ENCODE peak calls at places on chromosomes 16 and 17, in nine cellular contexts. U, Z, I, T, H, Q, B, J and F are unnamed samples.

GRCh38 chr17:8163978-8164814 is 1.4 kb upstream of the VAMP2 start:
- DNase-seq in U (no peak), Q (peak; percentile 87), Z (no peak), H (no peak), B (peak; percentile 79), J (peak; percentile 70), I (peak; percentile 44), T (no peak), F (peak; percentile 76)

GRCh38 chr17:49387374-49388289 is 25.6 kb upstream of the ZNF652 start:
- DNase-seq in J (no peak), Z (no peak), T (no peak), I (no peak), B (no peak), Q (no peak), U (no peak), H (no peak), F (no peak)

GRCh38 chr17:46822388-46822921 is 4.0 kb upstream of the WNT3 start:
- DNase-seq in J (no peak), T (no peak), H (no peak), Z (no peak), I (peak; percentile 40), U (no peak), Q (no peak), B (no peak), F (peak; percentile 64)

GRCh38 chr17:32502710-32503109 is 15.9 kb downstream of the CDK5R1 start:
- DNase-seq in Q (no peak), H (no peak), J (no peak), I (no peak), B (no peak), Z (no peak), T (no peak), U (no peak), F (no peak)

GRCh38 chr17:73531171-73531570 is 113.1 kb downstream of the SDK2 start:
- DNase-seq in T (no peak), B (no peak), J (no peak), Z (no peak), Q (no peak), H (no peak), I (no peak), U (no peak), F (no peak)

GRCh38 chr16:20660325-20660724 is 37.2 kb downstream of the ACSM1 start:
- DNase-seq in H (no peak), I (no peak), B (no peak), U (no peak), J (no peak), T (no peak), Z (no peak), Q (no peak), F (no peak)

GRCh38 chr16:50699345-50700159 is 6.1 kb downstream of the NOD2 start:
- DNase-seq in I (no peak), J (no peak), Z (no peak), Q (no peak), H (no peak), T (no peak), B (no peak), U (no peak), F (peak; percentile 66)

GRCh38 chr16:22678311-22678710 is 135.7 kb upstream of the HS3ST2 start:
- DNase-seq in J (no peak), H (no peak), B (no peak), Q (no peak), I (no peak), Z (no peak), T (no peak), U (no peak), F (no peak)

GRCh38 chr16:69111831-69112230 is 6.4 kb downstream of the HAS3 start:
- DNase-seq in J (no peak), U (no peak), Z (no peak), Q (no peak), B (no peak), H (no peak), T (no peak), I (no peak), F (no peak)

GRCh38 chr16:4723071-4723767 is 10.9 kb downstream of the ANKS3 start:
- DNase-seq in J (no peak), U (no peak), B (no peak), Q (no peak), Z (no peak), H (no peak), T (no peak), I (no peak), F (no peak)

GRCh38 chr16:14119799-14120198 is 48.7 kb downstream of the MRTFB start:
- DNase-seq in T (no peak), J (no peak), B (no peak), H (no peak), U (no peak), Q (no peak), I (no peak), Z (no peak), F (no peak)

GRCh38 chr17:75244133-75244866 is 17.1 kb downstream of the GGA3 start:
- DNase-seq in J (no peak), I (no peak), H (no peak), U (no peak), Q (no peak), B (no peak), Z (peak; percentile 75), T (no peak), F (no peak)